ENCODE peak calls at places on chromosome 21, in nine cellular contexts. M, G, Z, R, K, I, S, H and A are unnamed samples.

GRCh38 chr21:36188937-36189336 is 32.3 kb downstream of the DOP1B start:
- DNase-seq in H (no peak), I (no peak), K (no peak), R (no peak), S (no peak), G (no peak), Z (no peak), M (no peak), A (no peak)

GRCh38 chr21:42653492-42654061 is at the start of gene PDE9A:
- DNase-seq in S (no peak), M (no peak), Z (no peak), H (peak; percentile 31), I (no peak), K (peak; percentile 81), G (no peak), R (peak; percentile 81), A (peak; percentile 69)

GRCh38 chr21:36125513-36126121 is 9.3 kb upstream of the CBR3 start:
- DNase-seq in S (peak; percentile 53), G (no peak), K (peak; percentile 73), I (peak; percentile 61), Z (no peak), M (no peak), R (peak; percentile 59), H (peak; percentile 79), A (peak; percentile 53)

GRCh38 chr21:25572895-25573310 is 34.4 kb downstream of the MRPL39 start:
- DNase-seq in M (no peak), S (no peak), I (no peak), K (no peak), H (no peak), R (no peak), G (no peak), Z (no peak), A (no peak)

GRCh38 chr21:25375675-25376074 is 231.6 kb downstream of the MRPL39 start:
- DNase-seq in Z (no peak), S (no peak), M (no peak), H (peak; percentile 60), I (peak; percentile 7), G (no peak), R (no peak), K (no peak), A (no peak)

GRCh38 chr21:22096314-22096713 is 1098.1 kb downstream of the NCAM2 start:
- DNase-seq in K (no peak), H (no peak), M (no peak), I (no peak), G (no peak), R (no peak), Z (no peak), S (no peak), A (no peak)

GRCh38 chr21:15826908-15827601 is 97.3 kb downstream of the USP25 start:
- DNase-seq in K (no peak), M (no peak), Z (no peak), S (no peak), G (no peak), H (no peak), R (no peak), I (no peak), A (no peak)

GRCh38 chr21:23811802-23812201 is 1795.5 kb downstream of the MRPL39 start:
- DNase-seq in M (no peak), Z (no peak), H (no peak), K (no peak), R (no peak), I (no peak), G (no peak), S (no peak), A (no peak)

GRCh38 chr21:15309022-15309590 is 244.3 kb upstream of the NRIP1 start:
- DNase-seq in S (no peak), M (no peak), H (no peak), I (peak; percentile 31), K (no peak), R (no peak), Z (no peak), G (no peak), A (no peak)

GRCh38 chr21:27171704-27172103 is 204.8 kb upstream of the ADAMTS5 start:
- DNase-seq in Z (no peak), G (no peak), R (no peak), K (no peak), I (peak; percentile 86), H (peak; percentile 81), S (no peak), M (no peak), A (no peak)

GRCh38 chr21:42413500-42413899 is 9.8 kb downstream of the UBASH3A start:
- DNase-seq in S (no peak), R (no peak), G (no peak), H (no peak), I (no peak), K (no peak), Z (no peak), M (no peak), A (no peak)

GRCh38 chr21:28793043-28793442 is 199.6 kb downstream of the LTN1 start:
- DNase-seq in I (peak; percentile 74), H (peak; percentile 78), G (no peak), S (no peak), R (peak; percentile 67), Z (no peak), K (no peak), M (no peak), A (no peak)

DNA sequence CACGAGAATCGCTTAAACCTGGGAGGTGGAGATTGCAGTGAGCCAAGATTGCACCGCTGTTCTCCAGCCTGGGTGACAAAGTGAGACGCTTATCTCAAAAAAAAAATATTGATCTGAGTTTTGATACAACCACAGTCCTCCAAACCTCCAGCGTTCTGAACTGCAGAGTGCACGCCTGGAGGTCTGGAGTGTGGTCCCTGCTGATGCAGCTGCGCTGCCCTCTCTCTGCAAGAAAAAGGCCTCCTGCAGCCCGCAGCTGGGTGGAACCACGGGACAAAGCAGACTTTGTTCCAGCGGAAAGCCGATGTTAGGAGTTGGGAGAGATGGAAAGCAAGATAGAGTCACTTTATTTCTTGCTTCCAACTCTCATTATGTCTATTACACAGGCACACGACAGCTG is 144.9 kb upstream of the SOD1 start:
- DNase-seq in K (peak; percentile 39), R (peak; percentile 20), G (no peak), I (no peak), S (no peak), H (no peak), Z (no peak), M (no peak), A (peak; percentile 21)
- TF ChIP-seq CTCF in K (no peak), R (peak; percentile 23), G (no peak), I (no peak), S (no peak), H (no peak), Z (no peak), M (no peak), A (no peak)

GRCh38 chr21:41319273-41319672 is 2.7 kb downstream of the FAM3B start:
- DNase-seq in R (no peak), I (no peak), H (no peak), G (no peak), Z (no peak), K (no peak), M (no peak), S (no peak), A (no peak)

GRCh38 chr21:41318218-41318617 is 1.6 kb downstream of the FAM3B start:
- DNase-seq in H (no peak), R (no peak), K (no peak), Z (no peak), M (no peak), G (no peak), S (no peak), I (no peak), A (no peak)

GRCh38 chr21:41322496-41323382 is 6.1 kb downstream of the FAM3B start:
- DNase-seq in H (no peak), M (no peak), K (no peak), G (no peak), I (no peak), R (no peak), S (no peak), Z (no peak), A (no peak)

GRCh38 chr21:41321908-41322495 is 5.4 kb downstream of the FAM3B start:
- DNase-seq in S (no peak), M (no peak), R (no peak), G (no peak), H (no peak), K (no peak), Z (no peak), I (no peak), A (no peak)

GRCh38 chr21:41321211-41321907 is 4.8 kb downstream of the FAM3B start:
- DNase-seq in R (no peak), H (no peak), G (no peak), I (no peak), K (no peak), Z (peak; percentile 22), M (no peak), S (no peak), A (no peak)
- TF ChIP-seq CTCF in R (no peak), H (no peak), G (no peak), I (no peak), K (no peak), Z (no peak), M (no peak), S (no peak), A (no peak)

GRCh38 chr21:39022901-39023693 is 160.2 kb downstream of the PSMG1 start:
- DNase-seq in M (peak; percentile 62), H (no peak), K (peak; percentile 44), S (no peak), R (peak; percentile 70), I (peak; percentile 40), G (no peak), Z (no peak), A (no peak)
- TF ChIP-seq CTCF in M (no peak), H (no peak), K (no peak), S (no peak), R (peak; percentile 41), I (peak; percentile 18), G (no peak), Z (no peak), A (no peak)

GRCh38 chr21:46255166-46255565 is 26.6 kb upstream of the LSS start:
- DNase-seq in I (no peak), Z (no peak), G (no peak), S (no peak), R (no peak), M (no peak), H (no peak), K (no peak), A (no peak)

GRCh38 chr21:46254208-46254975 is 25.8 kb upstream of the LSS start:
- DNase-seq in Z (peak; percentile 45), R (no peak), K (no peak), S (no peak), M (no peak), I (no peak), H (no peak), G (no peak), A (no peak)

GRCh38 chr21:46255758-46256337 is 27.3 kb upstream of the LSS start:
- DNase-seq in K (no peak), S (no peak), G (no peak), M (no peak), H (no peak), I (no peak), Z (no peak), R (no peak), A (no peak)

GRCh38 chr21:46253610-46254124 is 25.1 kb upstream of the LSS start:
- DNase-seq in Z (peak; percentile 69), I (peak; percentile 40), H (peak; percentile 18), S (no peak), M (no peak), R (peak; percentile 10), K (no peak), G (no peak), A (no peak)

DNA sequence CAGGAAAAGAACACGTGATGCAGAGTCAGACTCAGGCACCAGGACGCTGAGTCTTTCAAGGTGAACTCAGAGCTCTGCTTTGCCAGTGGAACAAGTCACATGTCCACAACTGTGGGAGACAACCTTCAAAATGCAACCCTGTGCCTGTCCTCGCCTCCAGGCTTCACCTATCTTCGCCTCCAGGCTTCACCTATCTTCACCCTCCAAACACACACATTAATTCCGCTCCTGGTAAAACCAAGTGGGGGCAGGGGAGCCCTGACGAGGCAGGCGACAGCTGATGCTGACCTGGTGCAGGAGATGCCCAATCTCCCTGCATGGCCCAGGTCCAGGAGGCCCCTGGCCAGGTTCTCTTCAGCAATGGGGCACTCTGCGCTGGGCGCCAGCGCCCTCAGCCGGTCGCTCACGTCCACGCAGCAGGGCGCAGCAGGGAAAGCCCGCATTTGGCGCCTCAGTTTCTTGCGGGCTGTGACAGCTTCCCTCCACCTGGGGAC is 28.0 kb upstream of the LSS start:
- DNase-seq in G (no peak), K (no peak), M (no peak), R (no peak), S (no peak), H (no peak), Z (no peak), I (no peak), A (no peak)
- TF ChIP-seq CTCF in G (no peak), K (no peak), M (no peak), R (no peak), S (no peak), H (no peak), Z (no peak), I (no peak), A (no peak)